ENCODE peak calls at places on chromosomes 16 and 17, in four cellular contexts. K is lower leg skin, Y is kidney epithelial cell, C is cardiac fibroblast. J is an unnamed sample.

GRCh38 chr16:87484487-87485331 is 8.1 kb downstream of the ZCCHC14 start:
- DNase-seq in K (no peak), Y (no peak), C (no peak), J (no peak)

GRCh38 chr16:85159226-85159980 is 47.1 kb upstream of the CIBAR2 start:
- DNase-seq in C (no peak), Y (no peak), K (no peak), J (no peak)

GRCh38 chr16:84986879-84987278 is 24.5 kb downstream of the ZDHHC7 start:
- DNase-seq in Y (no peak), K (no peak), C (no peak), J (no peak)

GRCh38 chr17:79082311-79083190 is 7.9 kb downstream of the ENGASE start:
- DNase-seq in C (peak; percentile 53), Y (no peak), K (no peak), J (peak; percentile 49)

GRCh38 chr17:13283606-13284005 is 265.8 kb upstream of the ELAC2 start:
- DNase-seq in C (no peak), K (no peak), Y (no peak), J (no peak)

GRCh38 chr16:86039606-86040005 is 140.6 kb downstream of the IRF8 start:
- DNase-seq in K (no peak), C (no peak), Y (no peak), J (no peak)

GRCh38 chr16:22948603-22949368 is 134.8 kb downstream of the HS3ST2 start:
- DNase-seq in K (peak; percentile 91), Y (no peak), C (peak; percentile 59), J (peak; percentile 78)

GRCh38 chr16:66270333-66270927 is 96.1 kb upstream of the CDH5 start:
- DNase-seq in Y (no peak), C (peak; percentile 82), K (peak; percentile 91), J (peak; percentile 79)

GRCh38 chr17:67441052-67441738 is 64.1 kb downstream of the PITPNC1 start:
- DNase-seq in Y (no peak), C (peak; percentile 52), K (peak; percentile 83), J (peak; percentile 74)

GRCh38 chr16:84643677-84644076 is 4.6 kb upstream of the KLHL36 start:
- DNase-seq in C (no peak), Y (no peak), K (no peak), J (no peak)

GRCh38 chr17:21280081-21280518 is 4.4 kb upstream of the MAP2K3 start:
- DNase-seq in C (peak; percentile 84), Y (no peak), K (peak; percentile 98), J (peak; percentile 88)

GRCh38 chr17:32264823-32265191 is 825 bp upstream of the RHBDL3 start:
- DNase-seq in Y (no peak), C (no peak), K (no peak), J (no peak)

GRCh38 chr17:61117983-61118382 is 281.7 kb upstream of the TBX2 start:
- DNase-seq in K (no peak), Y (no peak), C (no peak), J (no peak)

GRCh38 chr16:66845791-66846221 is 1.6 kb downstream of the CA7 start:
- DNase-seq in Y (no peak), C (no peak), K (peak; percentile 78), J (no peak)

GRCh38 chr17:31511583-31511982 is 120.1 kb downstream of the RAB11FIP4 start:
- DNase-seq in K (no peak), C (no peak), Y (no peak), J (no peak)

GRCh38 chr17:43907425-43907981 is at the start of gene MPP2:
- DNase-seq in Y (no peak), K (peak; percentile 95), C (peak; percentile 70), J (peak; percentile 77)

GRCh38 chr16:4057439-4057877 is 58.8 kb downstream of the ADCY9 start:
- DNase-seq in K (no peak), Y (no peak), C (peak; percentile 71), J (no peak)

GRCh38 chr16:84569382-84569987 is 48.4 kb downstream of the COTL1 start:
- DNase-seq in C (peak; percentile 44), K (no peak), Y (no peak), J (peak; percentile 53)

GRCh38 chr16:55443434-55443833 is 35.6 kb upstream of the MMP2 start:
- DNase-seq in Y (no peak), C (no peak), K (no peak), J (no peak)

GRCh38 chr17:42424991-42425610 is 2.0 kb upstream of the CAVIN1 start:
- DNase-seq in C (no peak), Y (no peak), K (no peak), J (no peak)

GRCh38 chr16:54150861-54151260 is 135.7 kb downstream of the IRX3 start:
- DNase-seq in K (peak; percentile 79), Y (no peak), C (no peak), J (no peak)

GRCh38 chr16:80924372-80924978 is 82.2 kb downstream of the CMC2 start:
- DNase-seq in Y (no peak), K (no peak), C (peak; percentile 76), J (peak; percentile 69)

GRCh38 chr16:72875291-72876036 is 172.5 kb downstream of the ZFHX3 start:
- DNase-seq in C (no peak), K (no peak), Y (no peak), J (peak; percentile 30)

GRCh38 chr17:42474270-42474669 is 15.6 kb downstream of the ATP6V0A1 start:
- DNase-seq in C (no peak), K (no peak), Y (no peak), J (no peak)

GRCh38 chr17:69069289-69069688 is 8.6 kb upstream of the ABCA9 start:
- DNase-seq in K (no peak), C (no peak), Y (no peak), J (no peak)

GRCh38 chr16:27096375-27096774 is 29.6 kb downstream of the C16orf82 start:
- DNase-seq in Y (no peak), C (no peak), K (peak; percentile 50), J (no peak)

GRCh38 chr17:46262271-46262670 is 32.7 kb upstream of the LRRC37A start:
- DNase-seq in K (no peak), Y (no peak), C (no peak), J (no peak)

GRCh38 chr17:28745777-28746473 is 2.1 kb downstream of the TRAF4 start:
- DNase-seq in Y (no peak), C (no peak), K (no peak), J (no peak)

GRCh38 chr16:2365895-2366294 is 25.4 kb upstream of the ABCA3 start:
- DNase-seq in Y (peak; percentile 65), K (no peak), C (peak; percentile 70), J (no peak)

GRCh38 chr17:7261377-7262191 is 694 bp downstream of the CLDN7 start:
- DNase-seq in K (no peak), Y (no peak), C (no peak), J (no peak)

GRCh38 chr16:52861614-52862022 is 191.1 kb downstream of the CHD9NB start:
- DNase-seq in Y (no peak), C (peak; percentile 2), K (no peak), J (peak; percentile 8)

GRCh38 chr16:29898786-29899515 is 399 bp downstream of the SEZ6L2 start:
- DNase-seq in C (no peak), Y (no peak), K (no peak), J (no peak)

GRCh38 chr17:43367588-43368242 is 31.1 kb upstream of the ARL4D start:
- DNase-seq in C (peak; percentile 96), Y (no peak), K (no peak), J (peak; percentile 89)

GRCh38 chr17:45228985-45229517 is 7.4 kb downstream of the FMNL1 start:
- DNase-seq in Y (no peak), K (peak; percentile 97), C (peak; percentile 96), J (peak; percentile 98)

GRCh38 chr17:45227631-45228120 is 6.0 kb downstream of the FMNL1 start:
- DNase-seq in Y (no peak), K (no peak), C (no peak), J (no peak)

GRCh38 chr17:45227101-45227591 is 5.5 kb downstream of the FMNL1 start:
- DNase-seq in Y (no peak), K (peak; percentile 88), C (no peak), J (peak; percentile 54)

GRCh38 chr17:45229681-45230409 is 8.2 kb downstream of the FMNL1 start:
- DNase-seq in Y (no peak), C (no peak), K (peak; percentile 86), J (no peak)

DNA sequence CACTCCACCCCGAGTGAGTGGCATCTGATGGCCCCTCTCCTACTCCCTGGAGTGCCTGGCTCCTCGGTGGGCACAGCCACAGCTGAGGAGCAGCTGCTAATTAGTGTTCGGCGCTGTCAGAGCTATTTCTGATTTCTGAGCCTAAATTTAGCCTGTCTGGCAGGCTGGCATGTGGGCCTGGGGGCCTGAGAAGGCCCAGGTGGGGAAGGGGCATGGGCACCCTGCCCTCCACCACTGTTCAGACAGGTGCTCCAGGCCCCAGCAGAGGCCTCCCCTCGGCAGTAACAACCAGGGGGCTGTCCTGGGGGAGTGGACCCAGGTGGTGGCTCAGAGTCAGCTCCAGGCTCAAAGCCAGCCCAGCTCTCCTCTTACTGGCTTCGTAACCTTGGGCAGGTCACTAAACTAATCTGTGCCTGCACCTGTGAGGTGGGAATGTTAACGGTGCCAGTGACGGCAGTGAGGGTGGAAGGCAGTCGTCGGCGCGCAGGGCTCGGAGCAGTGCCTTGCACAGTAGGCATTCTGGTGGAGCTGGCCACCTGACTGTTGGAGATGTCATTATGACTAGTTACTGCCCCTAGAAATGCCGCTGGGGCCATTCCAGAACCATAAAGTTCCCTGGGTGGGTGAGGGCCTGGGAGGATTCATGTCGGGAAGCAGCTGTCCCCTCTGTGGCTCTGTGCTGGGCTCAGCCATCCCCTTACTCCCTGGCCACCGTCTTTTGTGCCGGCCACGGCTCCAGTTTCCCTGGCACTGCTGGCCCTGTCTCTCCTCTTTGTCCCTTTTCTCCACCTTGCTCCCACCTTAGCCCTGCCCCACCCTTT is 6.6 kb downstream of the FMNL1 start:
- DNase-seq in K (no peak), C (no peak), Y (no peak), J (no peak)
- H3K4me3 ChIP-seq in K (no peak overlapping the region), C (no peak overlapping the region), Y (no peak overlapping the region), J (no peak overlapping the region)

GRCh38 chr16:90011196-90011819 is 7.9 kb downstream of the DBNDD1 start:
- DNase-seq in C (no peak), K (no peak), Y (no peak), J (no peak)

GRCh38 chr16:90008708-90009145 is 10.5 kb downstream of the DBNDD1 start:
- DNase-seq in C (no peak), Y (no peak), K (no peak), J (peak; percentile 99)

GRCh38 chr16:90011908-90012501 is 7.3 kb downstream of the DBNDD1 start:
- DNase-seq in C (no peak), K (no peak), Y (no peak), J (no peak)

GRCh38 chr16:90009172-90009899 is 9.9 kb downstream of the DBNDD1 start:
- DNase-seq in Y (no peak), K (no peak), C (no peak), J (no peak)

DNA sequence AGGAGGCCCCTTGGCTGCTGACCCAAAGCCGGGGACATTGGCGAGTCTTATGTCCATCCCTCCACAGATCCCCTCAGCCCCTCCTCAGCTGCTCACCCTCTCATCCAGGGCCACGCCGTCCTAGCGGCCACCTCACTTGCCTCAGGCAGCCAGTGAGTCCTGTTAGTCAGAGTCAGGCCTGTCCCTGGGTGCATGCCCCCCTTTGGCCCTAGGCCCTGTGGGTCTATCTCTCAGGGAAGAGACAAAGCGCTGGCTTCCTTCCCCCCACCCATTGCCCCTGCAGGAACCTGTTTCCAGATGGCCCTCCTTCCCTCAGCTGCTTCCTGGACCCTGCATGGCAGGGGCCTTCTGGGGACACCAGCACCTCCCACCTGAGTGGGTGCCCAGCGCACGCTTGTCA is 8.6 kb downstream of the DBNDD1 start:
- DNase-seq in Y (no peak), C (no peak), K (no peak), J (no peak)
- TF ChIP-seq CTCF in Y (no peak), C (no peak), K (no peak), J (no peak)

GRCh38 chr16:57093845-57094564 is 1.6 kb downstream of the CPNE2 start:
- DNase-seq in Y (no peak), K (peak; percentile 87), C (no peak), J (no peak)
- H3K4me3 ChIP-seq in Y (no peak overlapping the region), K (no peak overlapping the region), C (no peak overlapping the region), J (peak overlapping the region; percentile 67)

GRCh38 chr17:29844339-29845048 is 85.5 kb downstream of the SSH2 start:
- DNase-seq in C (peak; percentile 84), K (no peak), Y (no peak), J (no peak)
- TF ChIP-seq CTCF in C (no peak), K (no peak), Y (no peak), J (no peak)